ENCODE peak calls at places on chromosomes 13 and 19, in four cellular contexts. S, H, G and D are unnamed samples.

GRCh38 chr13:79541426-79542049 is 60.6 kb downstream of the NDFIP2 start:
- DNase-seq in S (no peak), H (no peak), G (peak; percentile 24), D (no peak)

GRCh38 chr13:99658266-99658991 is 157.2 kb downstream of the TM9SF2 start:
- DNase-seq in S (peak; percentile 68), H (no peak), G (peak; percentile 32), D (peak; percentile 32)

GRCh38 chr13:99004931-99005330 is 27.1 kb upstream of the DOCK9 start:
- DNase-seq in S (no peak), H (no peak), G (no peak), D (no peak)

GRCh38 chr19:3618144-3618810 is 8.3 kb downstream of the CACTIN start:
- DNase-seq in S (peak; percentile 53), H (peak; percentile 64), G (no peak), D (peak; percentile 51)

GRCh38 chr13:113158946-113159345 is 498 bp downstream of the PROZ start:
- DNase-seq in S (no peak), H (no peak), G (no peak), D (no peak)

GRCh38 chr13:46124531-46124966 is 19.7 kb upstream of the CPB2 start:
- DNase-seq in S (no peak), H (no peak), G (no peak), D (no peak)

GRCh38 chr13:30477346-30478235 is 11.9 kb upstream of the HMGB1 start:
- DNase-seq in S (no peak), H (no peak), G (no peak), D (no peak)

GRCh38 chr19:51566489-51567100 is 4.5 kb upstream of the ZNF175 start:
- DNase-seq in S (no peak), H (no peak), G (no peak), D (no peak)

GRCh38 chr13:90690458-90691063 is 656.9 kb upstream of the MIR17HG start:
- DNase-seq in S (no peak), H (no peak), G (peak; percentile 25), D (no peak)

GRCh38 chr19:32814046-32814445 is 55.5 kb downstream of the SLC7A9 start:
- DNase-seq in S (no peak), H (no peak), G (no peak), D (no peak)

GRCh38 chr13:102854675-102855074 is 8.8 kb downstream of the ERCC5 start:
- DNase-seq in S (no peak), H (no peak), G (no peak), D (no peak)

GRCh38 chr13:23715762-23716235 is 145.6 kb downstream of the TNFRSF19 start:
- DNase-seq in S (no peak), H (no peak), G (no peak), D (no peak)

GRCh38 chr19:48810151-48810550 is 678 bp downstream of the BCAT2 start:
- DNase-seq in S (no peak), H (no peak), G (no peak), D (no peak)

GRCh38 chr19:50803633-50804419 is 13.6 kb downstream of the ACP4 start:
- DNase-seq in S (no peak), H (no peak), G (no peak), D (no peak)

GRCh38 chr13:51786425-51787010 is 17.4 kb downstream of the DHRS12 start:
- DNase-seq in S (no peak), H (no peak), G (no peak), D (no peak)

GRCh38 chr19:37484406-37485115 is 15.4 kb downstream of the ZNF570 start:
- DNase-seq in S (no peak), H (no peak), G (no peak), D (no peak)

GRCh38 chr13:24142886-24143285 is 17.6 kb upstream of the SPATA13 start:
- DNase-seq in S (no peak), H (no peak), G (no peak), D (no peak)

GRCh38 chr13:97538193-97538592 is 104.2 kb downstream of the RAP2A start:
- DNase-seq in S (no peak), H (no peak), G (no peak), D (no peak)

GRCh38 chr19:275958-276646 is 15.1 kb downstream of the PLPP2 start:
- DNase-seq in S (no peak), H (no peak), G (no peak), D (no peak)

GRCh38 chr13:34578917-34579316 is 363.2 kb upstream of the NBEA start:
- DNase-seq in S (no peak), H (no peak), G (no peak), D (no peak)

GRCh38 chr19:41936416-41936850 is 8.2 kb upstream of the ERFL start:
- DNase-seq in S (peak; percentile 44), H (no peak), G (no peak), D (no peak)

GRCh38 chr13:20702945-20703784 is at the start of gene IL17D:
- DNase-seq in S (peak; percentile 40), H (no peak), G (no peak), D (no peak)

GRCh38 chr13:65725001-65725400 is 1505.1 kb downstream of the PCDH9 start:
- DNase-seq in S (no peak), H (no peak), G (no peak), D (no peak)

GRCh38 chr19:23160766-23161165 is 43.9 kb downstream of the ZNF730 start:
- DNase-seq in S (no peak), H (no peak), G (no peak), D (no peak)

GRCh38 chr19:2333027-2333806 is 4.7 kb downstream of the SPPL2B start:
- DNase-seq in S (no peak), H (no peak), G (no peak), D (no peak)

GRCh38 chr19:50269653-50270052 is 59.5 kb downstream of the KCNC3 start:
- DNase-seq in S (no peak), H (no peak), G (no peak), D (no peak)

DNA sequence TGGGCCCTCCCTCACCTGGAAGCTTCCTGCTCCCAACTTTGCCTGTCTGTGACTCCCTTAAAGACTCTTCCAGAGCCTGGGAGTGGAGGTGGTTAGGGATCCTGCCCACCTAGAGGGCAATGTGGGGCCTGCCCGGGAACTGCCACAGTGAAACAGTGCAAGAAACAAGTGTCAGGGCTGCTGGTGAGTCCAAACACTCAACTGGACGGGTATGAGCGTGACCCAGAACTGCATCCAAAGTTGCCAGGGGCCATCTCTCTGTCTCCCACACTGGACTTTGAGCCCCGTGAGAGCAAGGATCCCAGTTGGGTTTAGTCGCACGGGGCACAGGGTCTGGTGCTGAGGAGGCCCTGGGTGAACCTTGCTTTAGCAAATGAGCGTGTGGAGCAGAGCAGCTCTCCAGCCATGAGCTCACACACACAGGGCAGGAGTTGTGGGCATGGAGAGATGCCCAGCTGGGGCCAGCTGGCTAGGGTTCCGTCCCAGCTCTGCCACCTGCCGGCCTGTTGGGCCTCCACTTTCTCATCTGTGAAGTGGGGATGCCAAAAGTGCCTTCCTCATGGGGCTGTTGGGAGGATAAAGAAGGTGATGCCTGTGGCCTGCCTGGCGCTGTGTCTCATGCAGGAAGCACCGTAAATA is 2.8 kb upstream of the NUMBL start:
- DNase-seq in S (no peak), H (no peak), G (no peak), D (no peak)
- TF ChIP-seq CTCF in S (no peak), H (no peak), G (no peak), D (no peak)

GRCh38 chr13:60094385-60095088 is 69.2 kb downstream of the DIAPH3 start:
- DNase-seq in S (no peak), H (no peak), G (no peak), D (no peak)

GRCh38 chr13:60095300-60095699 is 68.4 kb downstream of the DIAPH3 start:
- DNase-seq in S (no peak), H (no peak), G (no peak), D (no peak)

GRCh38 chr13:60090579-60090978 is 73.1 kb downstream of the DIAPH3 start:
- DNase-seq in S (no peak), H (no peak), G (no peak), D (no peak)

DNA sequence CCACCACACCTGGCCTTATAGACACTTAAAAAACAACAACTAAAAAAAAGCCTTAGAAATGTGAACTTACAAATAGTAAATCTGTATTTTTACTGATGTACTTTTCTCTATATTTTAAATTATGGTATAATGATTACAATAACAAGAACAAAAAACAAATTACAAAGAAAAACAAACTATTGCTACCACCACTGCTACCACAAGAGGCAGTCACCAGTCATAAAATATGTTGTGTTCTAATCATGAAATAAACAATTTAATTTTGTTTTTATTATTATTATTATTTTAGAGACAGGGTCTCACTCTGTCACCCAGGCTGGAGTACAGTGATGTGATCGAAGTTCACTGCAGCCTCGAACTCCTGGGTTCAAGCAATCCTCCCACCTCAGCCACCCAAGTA is 72.2 kb downstream of the DIAPH3 start:
- DNase-seq in S (no peak), H (no peak), G (no peak), D (no peak)
- TF ChIP-seq CTCF in S (no peak), H (no peak), G (no peak), D (no peak)

GRCh38 chr19:58406818-58407657 is 1.4 kb upstream of the ZNF584 start:
- DNase-seq in S (no peak), H (no peak), G (no peak), D (no peak)
- TF ChIP-seq CTCF in S (no peak), H (no peak), G (peak; percentile 41), D (no peak)

GRCh38 chr13:44266772-44267171 is 106.9 kb upstream of the SERP2 start:
- DNase-seq in S (no peak), H (no peak), G (no peak), D (no peak)
- TF ChIP-seq CTCF in S (no peak), H (no peak), G (no peak), D (no peak)

GRCh38 chr13:43894438-43894837 is 14.7 kb downstream of the LACC1 start:
- DNase-seq in S (no peak), H (no peak), G (no peak), D (no peak)
- TF ChIP-seq CTCF in S (peak; percentile 35), H (no peak), G (no peak), D (peak; percentile 20)